ENCODE peak calls at places on chromosome 16, in five cellular contexts. U is fibroblast of the aortic adventitia, F is MCF 10A, S is mucosa of descending colon, D is foreskin fibroblast. O is an unnamed sample.

GRCh38 chr16:49854227-49855203 is 1.4 kb downstream of the ZNF423 start:
- DNase-seq in U (no peak), F (no peak), S (peak), D (no peak), O (no peak)

GRCh38 chr16:71853413-71853812 is 7.6 kb downstream of the ATXN1L start:
- DNase-seq in U (no peak), F (no peak), S (no peak), D (no peak), O (no peak)

GRCh38 chr16:3968556-3968955 is 88.0 kb upstream of the CREBBP start:
- DNase-seq in U (peak), F (no peak), S (no peak), D (no peak), O (no peak)

GRCh38 chr16:46762583-46762982 is 14.4 kb upstream of the MYLK3 start:
- DNase-seq in U (no peak), F (peak), S (no peak), D (no peak), O (no peak)

GRCh38 chr16:85234310-85235235 is 122.3 kb upstream of the CIBAR2 start:
- DNase-seq in U (peak), F (no peak), S (peak), D (peak), O (peak)

GRCh38 chr16:5006348-5007193 is 27.2 kb downstream of the NAGPA start:
- DNase-seq in U (no peak), F (no peak), S (no peak), D (no peak), O (no peak)

GRCh38 chr16:29904947-29905346 is 4.7 kb downstream of the ASPHD1 start:
- DNase-seq in U (no peak), F (no peak), S (no peak), D (no peak), O (no peak)

GRCh38 chr16:19749571-19750080 is 31.6 kb downstream of the IQCK start:
- DNase-seq in U (no peak), F (no peak), S (no peak), D (no peak), O (no peak)

GRCh38 chr16:51854401-51854951 is 692.5 kb downstream of the TOX3 start:
- DNase-seq in U (no peak), F (no peak), S (no peak), D (no peak), O (no peak)

GRCh38 chr16:19717319-19717718 is 708 bp downstream of the KNOP1 start:
- DNase-seq in U (no peak), F (no peak), S (no peak), D (no peak), O (no peak)

GRCh38 chr16:12436201-12436657 is 367.5 kb downstream of the CPPED1 start:
- DNase-seq in U (no peak), F (no peak), S (no peak), D (no peak), O (no peak)

GRCh38 chr16:57676624-57677085 is 8.5 kb downstream of the ADGRG3 start:
- DNase-seq in U (no peak), F (peak), S (no peak), D (no peak), O (no peak)

GRCh38 chr16:86048882-86049585 is 150.1 kb downstream of the IRF8 start:
- DNase-seq in U (no peak), F (no peak), S (no peak), D (no peak), O (no peak)

GRCh38 chr16:66272461-66272860 is 94.0 kb upstream of the CDH5 start:
- DNase-seq in U (no peak), F (no peak), S (no peak), D (no peak), O (no peak)

GRCh38 chr16:65867276-65867990 is 499.1 kb upstream of the CDH5 start:
- DNase-seq in U (no peak), F (no peak), S (no peak), D (no peak), O (no peak)

GRCh38 chr16:15502041-15502725 is 67.8 kb downstream of the BMERB1 start:
- DNase-seq in U (peak), F (peak), S (no peak), D (peak), O (no peak)

GRCh38 chr16:85568519-85568918 is 44.6 kb upstream of the GSE1 start:
- DNase-seq in U (no peak), F (no peak), S (peak), D (no peak), O (no peak)

GRCh38 chr16:5582529-5582928 is 484.9 kb upstream of the EEF2KMT start:
- DNase-seq in U (no peak), F (no peak), S (no peak), D (no peak), O (no peak)

GRCh38 chr16:12526521-12526920 is 277.2 kb downstream of the CPPED1 start:
- DNase-seq in U (no peak), F (no peak), S (no peak), D (no peak), O (no peak)

GRCh38 chr16:15856901-15857778 is at the start of gene MYH11:
- DNase-seq in U (no peak), F (no peak), S (peak), D (no peak), O (no peak)

GRCh38 chr16:57592591-57593003 is 35.8 kb upstream of the ADGRG1 start:
- DNase-seq in U (no peak), F (no peak), S (peak), D (no peak), O (no peak)

GRCh38 chr16:85416267-85417109 is 196.6 kb upstream of the GSE1 start:
- DNase-seq in U (peak), F (peak), S (peak), D (no peak), O (no peak)

GRCh38 chr16:20323591-20324117 is 3.7 kb downstream of the GP2 start:
- DNase-seq in U (no peak), F (no peak), S (no peak), D (no peak), O (no peak)

GRCh38 chr16:85146922-85147651 is 34.8 kb upstream of the CIBAR2 start:
- DNase-seq in U (no peak), F (no peak), S (no peak), D (no peak), O (no peak)

GRCh38 chr16:70715860-70716357 is 30.1 kb upstream of the MTSS2 start:
- DNase-seq in U (peak), F (peak), S (no peak), D (no peak), O (no peak)

GRCh38 chr16:27314161-27314723 is 468 bp downstream of the IL4R start:
- DNase-seq in U (peak), F (peak), S (peak), D (peak), O (peak)

GRCh38 chr16:2816751-2817495 is at the start of gene PRSS21:
- DNase-seq in U (no peak), F (peak), S (peak), D (no peak), O (no peak)
- TF ChIP-seq CTCF in U (no peak), F (peak), S (no peak), D (no peak), O (peak)

GRCh38 chr16:1054660-1055556 is 17.6 kb upstream of the SSTR5 start:
- DNase-seq in U (peak), F (peak), S (peak), D (peak), O (no peak)
- TF ChIP-seq CTCF in U (peak), F (peak), S (peak), D (peak), O (peak)

GRCh38 chr16:88064889-88065746 is 113.9 kb downstream of the BANP start:
- DNase-seq in U (peak), F (no peak), S (no peak), D (no peak), O (no peak)

GRCh38 chr16:88062341-88062861 is 111.2 kb downstream of the BANP start:
- DNase-seq in U (peak), F (no peak), S (no peak), D (peak), O (peak)

GRCh38 chr16:88061346-88062110 is 110.3 kb downstream of the BANP start:
- DNase-seq in U (no peak), F (no peak), S (no peak), D (no peak), O (no peak)

GRCh38 chr16:88064011-88064888 is 113.0 kb downstream of the BANP start:
- DNase-seq in U (no peak), F (no peak), S (no peak), D (no peak), O (no peak)

GRCh38 chr16:88063201-88063773 is 112.1 kb downstream of the BANP start:
- DNase-seq in U (peak), F (no peak), S (no peak), D (peak), O (peak)
- TF ChIP-seq CTCF in U (peak), F (no peak), S (no peak), D (peak), O (peak)

GRCh38 chr16:73418746-73419145 is 370.8 kb upstream of the ZFHX3 start:
- DNase-seq in U (no peak), F (peak), S (no peak), D (no peak), O (peak)
- TF ChIP-seq CTCF in U (no peak), F (no peak), S (no peak), D (no peak), O (no peak)

DNA sequence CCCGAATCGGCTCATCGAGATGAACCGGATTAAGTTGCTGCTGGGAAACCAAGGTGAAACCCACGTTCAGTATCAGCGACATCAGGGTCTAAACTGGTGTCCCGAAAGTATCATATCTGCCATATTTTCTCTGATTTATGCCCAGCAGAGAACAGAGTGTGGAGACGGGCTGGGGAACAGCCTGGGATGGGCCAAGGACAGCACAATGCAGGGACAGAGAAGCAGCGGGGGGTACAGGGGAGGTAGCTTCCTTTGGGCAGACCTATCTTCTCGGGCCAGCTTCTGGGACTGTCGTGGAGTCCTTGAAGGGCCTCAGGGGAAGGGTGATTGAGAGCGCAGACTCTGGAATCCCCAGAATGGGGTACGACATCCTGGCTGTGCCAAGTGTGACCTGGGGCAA is 17.5 kb upstream of the MLKL start:
- DNase-seq in U (no peak), F (no peak), S (no peak), D (no peak), O (no peak)
- TF ChIP-seq CTCF in U (no peak), F (no peak), S (no peak), D (no peak), O (no peak)

DNA sequence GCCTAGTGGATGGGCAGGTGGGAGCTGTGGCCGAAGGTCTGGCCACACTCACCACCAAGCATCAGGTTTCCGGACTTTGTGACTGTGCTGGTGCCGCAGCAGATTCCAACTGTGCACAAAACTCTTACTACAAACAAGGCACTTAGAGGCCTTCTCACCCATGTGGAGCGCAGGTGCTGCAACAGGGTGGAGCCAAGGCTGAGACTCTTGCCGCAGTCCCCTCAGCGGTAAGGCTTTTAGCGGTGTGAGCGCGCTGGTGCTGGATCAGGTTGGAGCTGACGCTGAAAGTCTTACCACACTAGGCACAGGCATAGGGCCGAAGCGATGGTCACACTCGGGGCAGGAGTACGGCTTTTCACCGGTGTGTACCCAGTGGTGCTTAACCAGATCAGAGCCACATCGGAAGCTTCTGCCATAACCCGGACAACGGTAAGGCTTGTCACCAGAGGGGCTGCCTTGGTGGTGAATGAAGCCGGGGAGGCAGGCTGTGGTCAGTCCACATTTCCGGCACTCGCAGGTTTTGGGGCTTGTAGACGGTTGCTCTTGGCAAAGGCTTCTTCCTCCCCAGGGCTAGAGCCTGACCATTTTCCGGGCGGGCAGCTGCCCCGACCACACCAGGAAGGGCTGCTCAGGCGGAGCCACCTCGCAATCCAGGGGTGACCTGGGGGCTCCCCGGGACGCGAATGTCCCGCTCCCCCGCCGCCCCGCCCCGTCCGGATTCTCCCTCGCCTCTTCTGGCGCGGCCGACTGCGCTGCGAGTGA is 1.0 kb upstream of the ARMC5 start:
- DNase-seq in U (peak), F (peak), S (peak), D (peak), O (no peak)
- TF ChIP-seq CTCF in U (peak), F (no peak), S (peak), D (no peak), O (no peak)

DNA sequence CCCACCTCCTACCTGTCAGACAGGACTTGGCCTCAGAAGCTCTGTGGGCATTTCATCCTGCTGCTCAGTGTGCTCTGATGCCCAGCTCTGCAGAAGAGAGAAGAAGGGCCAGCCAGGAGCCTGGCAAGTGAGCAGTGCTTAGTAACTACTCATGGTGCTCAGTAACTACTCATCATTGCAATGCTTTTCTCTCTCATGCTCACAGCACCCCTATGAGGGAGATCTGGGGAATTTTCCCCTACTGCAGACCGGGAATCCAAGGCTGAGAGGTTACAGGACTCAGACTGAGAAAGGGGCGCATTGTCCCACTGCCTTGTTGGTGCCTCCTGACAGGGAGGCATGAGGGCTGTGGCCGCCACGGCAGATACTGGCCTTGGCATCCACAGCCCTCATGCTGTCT is 261.1 kb downstream of the C16orf95 start:
- DNase-seq in U (peak), F (peak), S (no peak), D (peak), O (no peak)
- TF ChIP-seq CTCF in U (peak), F (peak), S (no peak), D (no peak), O (peak)

GRCh38 chr16:67277999-67278772 is 1.1 kb upstream of the PLEKHG4 start:
- DNase-seq in U (peak), F (peak), S (no peak), D (peak), O (peak)

GRCh38 chr16:67280090-67281015 is 1.0 kb downstream of the PLEKHG4 start:
- DNase-seq in U (no peak), F (no peak), S (no peak), D (no peak), O (no peak)

GRCh38 chr16:67279296-67280089 is at the start of gene PLEKHG4:
- DNase-seq in U (peak), F (peak), S (peak), D (peak), O (peak)

GRCh38 chr16:67277294-67277998 is 1.9 kb upstream of the PLEKHG4 start:
- DNase-seq in U (peak), F (peak), S (peak), D (peak), O (peak)

DNA sequence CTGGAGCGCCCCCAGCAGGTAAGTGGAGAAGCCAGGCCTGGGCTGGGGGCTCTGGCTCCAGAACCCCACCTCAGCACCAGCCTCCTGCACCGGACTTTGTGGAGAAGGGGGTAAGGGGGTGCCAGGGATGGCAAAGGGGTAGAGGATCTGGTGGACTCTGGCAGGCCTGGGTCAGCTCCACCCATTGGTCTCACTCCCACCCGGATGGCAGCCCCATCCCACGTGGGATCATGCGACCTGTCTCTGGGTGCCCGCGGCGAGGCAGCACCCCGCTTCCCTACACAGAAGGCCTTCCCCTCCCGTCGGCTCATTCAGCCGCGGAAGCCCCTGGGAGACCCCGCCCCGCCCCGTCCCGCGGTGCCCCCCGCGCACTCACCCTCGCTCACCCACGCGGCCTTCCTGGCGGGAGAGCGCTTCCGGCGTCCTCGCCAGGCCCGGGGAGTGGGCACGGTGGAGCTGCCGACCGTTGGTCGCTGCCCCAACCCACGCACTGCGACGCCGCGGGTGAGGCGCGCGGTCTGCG is 498 bp upstream of the PLEKHG4 start:
- DNase-seq in U (no peak), F (no peak), S (no peak), D (no peak), O (no peak)
- TF ChIP-seq CTCF in U (no peak), F (no peak), S (no peak), D (no peak), O (peak)

GRCh38 chr16:80792031-80792430 is 12.4 kb downstream of the CDYL2 start:
- DNase-seq in U (peak), F (no peak), S (no peak), D (no peak), O (no peak)

GRCh38 chr16:80791411-80791810 is 13.0 kb downstream of the CDYL2 start:
- DNase-seq in U (no peak), F (no peak), S (no peak), D (no peak), O (no peak)

GRCh38 chr16:80794071-80794470 is 10.3 kb downstream of the CDYL2 start:
- DNase-seq in U (no peak), F (no peak), S (no peak), D (no peak), O (no peak)
- TF ChIP-seq CTCF in U (no peak), F (no peak), S (no peak), D (no peak), O (no peak)

DNA sequence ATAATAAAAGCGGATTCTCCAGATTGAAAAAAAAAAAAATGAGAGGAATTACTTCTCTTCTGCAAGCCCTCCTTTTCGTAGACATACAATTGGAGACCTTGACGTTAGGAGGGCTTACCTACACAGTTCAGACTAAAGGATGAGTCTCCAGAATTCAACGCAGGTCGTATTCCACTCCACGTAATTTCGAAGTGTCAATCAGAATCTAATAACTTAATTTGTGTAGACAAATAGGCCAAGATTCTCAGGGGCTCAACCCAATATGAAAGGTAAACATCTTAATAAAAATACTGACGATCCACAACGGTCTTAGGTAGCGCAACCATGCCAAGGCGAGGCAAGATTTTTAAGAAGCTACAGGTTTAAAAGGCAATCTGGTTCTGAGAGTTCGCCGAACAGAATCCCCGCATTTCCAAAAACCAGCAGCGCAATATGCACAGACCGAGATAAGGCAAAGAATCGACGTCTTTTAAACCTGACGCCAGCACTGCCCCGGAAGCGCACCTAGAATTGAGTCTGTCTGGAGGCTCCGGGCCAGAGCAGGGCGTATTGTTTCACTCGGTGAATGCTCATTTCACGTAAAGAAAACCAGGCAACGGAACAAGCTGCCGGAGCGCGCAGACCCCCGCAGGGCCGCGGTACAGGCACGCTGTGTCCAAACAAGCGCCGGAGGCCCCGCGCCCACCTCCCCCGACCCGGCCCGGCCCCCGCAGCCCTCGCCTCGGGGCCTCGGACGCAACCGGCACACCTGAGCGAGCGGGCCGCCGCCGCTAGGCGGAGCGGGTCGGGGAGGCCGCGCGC is 623 bp downstream of the MBTPS1 start:
- DNase-seq in U (peak), F (peak), S (no peak), D (no peak), O (no peak)
- TF ChIP-seq CTCF in U (peak), F (peak), S (no peak), D (no peak), O (no peak)